ENCODE peak calls at places on chromosomes 7 and 10, in four cellular contexts. Z is H9, X is IMR-90, J is H1. O is an unnamed sample.

GRCh38 chr10:74585231-74586087 is 240.9 kb upstream of the KAT6B start:
- DNase-seq in X (peak; percentile 0), J (no peak), Z (no peak), O (peak; percentile 10)

GRCh38 chr7:155444746-155445145 is 13.2 kb upstream of the EN2 start:
- DNase-seq in J (no peak), X (no peak), Z (no peak), O (no peak)

GRCh38 chr10:67386260-67386659 is 309.7 kb downstream of the CTNNA3 start:
- DNase-seq in Z (no peak), J (no peak), X (no peak), O (no peak)

GRCh38 chr7:44441079-44441478 is 49.4 kb downstream of the NUDCD3 start:
- DNase-seq in X (no peak), Z (no peak), J (no peak), O (no peak)

GRCh38 chr7:79420464-79420863 is 33.0 kb downstream of the MAGI2 start:
- DNase-seq in X (peak; percentile 98), Z (no peak), J (no peak), O (no peak)

GRCh38 chr10:109889867-109890266 is 33.4 kb downstream of the XPNPEP1 start:
- DNase-seq in Z (peak; percentile 15), J (no peak), X (peak; percentile 91), O (no peak)

GRCh38 chr10:11631291-11631690 is 19.8 kb upstream of the USP6NL start:
- DNase-seq in J (no peak), X (no peak), Z (no peak), O (no peak)

GRCh38 chr7:22178735-22179134 is 178.2 kb downstream of the RAPGEF5 start:
- DNase-seq in Z (no peak), X (no peak), J (no peak), O (peak; percentile 87)

GRCh38 chr10:112977294-112977951 is 27.4 kb downstream of the TCF7L2 start:
- DNase-seq in X (no peak), J (no peak), Z (no peak), O (no peak)

GRCh38 chr7:87083865-87084519 is 24.5 kb upstream of the ELAPOR2 start:
- DNase-seq in J (no peak), X (peak; percentile 1), Z (no peak), O (no peak)

GRCh38 chr7:91193141-91193540 is 71.1 kb upstream of the FZD1 start:
- DNase-seq in Z (no peak), J (no peak), X (peak; percentile 54), O (no peak)

GRCh38 chr10:54758791-54759190 is 42.2 kb downstream of the PCDH15 start:
- DNase-seq in X (no peak), J (no peak), Z (no peak), O (peak; percentile 80)

GRCh38 chr7:1531263-1531978 is 919 bp downstream of the MAFK start:
- DNase-seq in Z (peak; percentile 32), X (peak; percentile 41), J (no peak), O (no peak)

GRCh38 chr7:73683916-73684693 is 708 bp downstream of the BUD23 start:
- DNase-seq in Z (no peak), X (no peak), J (no peak), O (no peak)

GRCh38 chr10:45470098-45471012 is 96.3 kb downstream of the ALOX5 start:
- DNase-seq in J (no peak), Z (peak; percentile 68), X (peak; percentile 87), O (peak; percentile 86)

GRCh38 chr10:97463363-97464132 is 17.6 kb downstream of the ZDHHC16 start:
- DNase-seq in J (peak; percentile 77), X (peak; percentile 69), Z (peak; percentile 78), O (peak; percentile 83)

GRCh38 chr7:31077484-31078362 is 25.6 kb downstream of the ADCYAP1R1 start:
- DNase-seq in J (no peak), X (no peak), Z (no peak), O (no peak)

GRCh38 chr10:88992945-88993537 is 2.4 kb downstream of the FAS start:
- DNase-seq in X (peak; percentile 54), Z (no peak), J (no peak), O (no peak)

GRCh38 chr7:11786186-11786585 is 45.8 kb downstream of the THSD7A start:
- DNase-seq in J (no peak), Z (no peak), X (no peak), O (peak; percentile 83)

GRCh38 chr10:3986407-3987141 is 201.6 kb upstream of the KLF6 start:
- DNase-seq in X (no peak), Z (no peak), J (no peak), O (no peak)

GRCh38 chr10:44575601-44576380 is 190.9 kb upstream of the CXCL12 start:
- DNase-seq in J (no peak), Z (no peak), X (no peak), O (no peak)

GRCh38 chr10:71435571-71436267 is 39.0 kb downstream of the CDH23 start:
- DNase-seq in J (peak; percentile 43), X (no peak), Z (peak; percentile 22), O (no peak)

GRCh38 chr10:3895045-3895609 is 110.1 kb upstream of the KLF6 start:
- DNase-seq in J (no peak), Z (no peak), X (peak; percentile 63), O (no peak)

GRCh38 chr7:55018361-55019328 is at the start of gene EGFR:
- DNase-seq in J (peak; percentile 75), X (peak; percentile 80), Z (peak; percentile 60), O (peak; percentile 63)

GRCh38 chr10:90378524-90379076 is 479.2 kb downstream of the HTR7 start:
- DNase-seq in X (peak; percentile 87), Z (no peak), J (no peak), O (no peak)

GRCh38 chr7:90621892-90622182 is 25.7 kb downstream of the CDK14 start:
- DNase-seq in X (no peak), Z (peak; percentile 44), J (no peak), O (peak; percentile 67)

GRCh38 chr7:36266683-36267082 is 113.6 kb downstream of the EEPD1 start:
- DNase-seq in Z (no peak), J (no peak), X (no peak), O (no peak)

GRCh38 chr10:130221456-130222375 is 85.5 kb downstream of the GLRX3 start:
- DNase-seq in J (no peak), X (no peak), Z (peak; percentile 8), O (no peak)

GRCh38 chr7:123682690-123683089 is 27.0 kb downstream of the LMOD2 start:
- DNase-seq in J (no peak), X (peak; percentile 77), Z (no peak), O (peak; percentile 74)

GRCh38 chr10:17023386-17024298 is 106.0 kb downstream of the CUBN start:
- DNase-seq in J (no peak), Z (peak; percentile 37), X (peak; percentile 99), O (peak; percentile 93)

GRCh38 chr7:44461387-44461786 is 29.1 kb downstream of the NUDCD3 start:
- DNase-seq in X (peak; percentile 79), J (no peak), Z (no peak), O (peak; percentile 44)

GRCh38 chr7:29247962-29248236 is 53.3 kb downstream of the CHN2 start:
- DNase-seq in J (no peak), X (no peak), Z (no peak), O (no peak)

GRCh38 chr7:29247232-29247961 is 52.8 kb downstream of the CHN2 start:
- DNase-seq in X (no peak), Z (no peak), J (no peak), O (no peak)

GRCh38 chr7:29249383-29249750 is 54.8 kb downstream of the CHN2 start:
- DNase-seq in X (no peak), J (no peak), Z (no peak), O (no peak)

GRCh38 chr7:29249860-29250259 is 55.3 kb downstream of the CHN2 start:
- DNase-seq in J (no peak), X (no peak), Z (no peak), O (no peak)

DNA sequence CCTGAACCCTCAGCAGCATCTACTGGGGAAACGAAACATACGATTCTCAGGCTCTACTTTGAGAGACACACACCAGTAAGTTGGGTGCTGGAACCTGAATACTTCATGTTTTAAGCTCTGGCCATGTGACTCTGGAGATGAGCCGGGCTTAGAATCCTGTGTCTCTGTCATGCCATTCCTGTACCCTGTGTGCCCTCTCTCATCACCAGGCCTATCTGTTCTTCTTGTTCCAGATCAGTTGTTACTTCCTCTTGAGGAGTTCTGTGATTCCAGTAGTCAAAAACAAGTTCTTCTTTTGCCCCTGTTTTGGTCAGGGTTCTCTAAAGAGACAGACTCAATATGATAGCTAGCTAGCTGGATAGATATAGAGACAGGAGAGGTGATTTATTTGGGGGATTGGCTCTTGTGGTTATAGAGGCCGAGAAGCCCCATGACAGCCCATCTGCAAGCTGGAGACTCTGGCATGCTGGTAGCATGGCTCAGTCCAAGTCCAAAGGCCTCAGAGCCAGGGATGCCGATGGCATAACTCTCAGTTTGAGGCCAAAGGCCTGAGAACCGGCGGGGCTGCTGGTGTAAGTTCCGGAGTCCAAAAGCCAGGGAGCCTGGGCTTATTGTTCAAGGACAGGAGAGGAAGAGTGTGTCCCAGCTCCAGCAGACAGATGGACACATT is 54.3 kb downstream of the CHN2 start:
- DNase-seq in X (no peak), Z (no peak), J (no peak), O (no peak)
- H3K56ac ChIP-seq in X (no peak overlapping the region), Z (no peak overlapping the region), J (no peak overlapping the region), O (no peak overlapping the region)

GRCh38 chr7:157831901-157832810 is 495.4 kb downstream of the DNAJB6 start:
- DNase-seq in J (no peak), Z (no peak), X (no peak), O (no peak)
- H2BK15ac ChIP-seq in J (no peak overlapping the region), Z (no peak overlapping the region), X (no peak overlapping the region), O (no peak overlapping the region)

GRCh38 chr7:40780431-40780830 is 645.6 kb downstream of the SUGCT start:
- DNase-seq in X (no peak), Z (no peak), J (no peak), O (no peak)
- H3K56ac ChIP-seq in X (no peak overlapping the region), Z (no peak overlapping the region), J (no peak overlapping the region), O (no peak overlapping the region)

GRCh38 chr10:22344781-22345300 is 455 bp upstream of the SPAG6 start:
- DNase-seq in X (no peak), Z (no peak), J (no peak), O (no peak)
- H2BK15ac ChIP-seq in X (no peak overlapping the region), Z (no peak overlapping the region), J (no peak overlapping the region), O (no peak overlapping the region)

O was measured in mesendoderm.